ENCODE peak calls at places on chromosomes 16 and 17, in four cellular contexts. Z, X, O and M are unnamed samples. For H3K9me3 and H3K4me1, the result is how much of the 10 kb centered on the place peaks cover.

GRCh38 chr16:88282221-88283041 is 100.3 kb upstream of the ZNF469 start:
- DNase-seq in Z (no peak), X (no peak), O (peak), M (no peak)

GRCh38 chr16:86680137-86680536 is 101.8 kb downstream of the FOXL1 start:
- DNase-seq in Z (peak), X (no peak), O (no peak), M (no peak)

GRCh38 chr17:45170976-45171337 is 9.3 kb downstream of the HEXIM2 start:
- DNase-seq in Z (peak), X (no peak), O (peak), M (peak)

GRCh38 chr16:66841366-66841765 is 2.8 kb upstream of the CA7 start:
- DNase-seq in Z (no peak), X (no peak), O (no peak), M (no peak)

GRCh38 chr16:55051571-55051970 is 120.9 kb downstream of the IRX5 start:
- DNase-seq in Z (no peak), X (peak), O (no peak), M (no peak)

GRCh38 chr17:28100936-28101335 is 58.5 kb downstream of the NLK start:
- DNase-seq in Z (no peak), X (no peak), O (no peak), M (no peak)

GRCh38 chr17:31562447-31562846 is 171.0 kb downstream of the RAB11FIP4 start:
- DNase-seq in Z (no peak), X (no peak), O (no peak), M (no peak)

GRCh38 chr17:41324180-41325075 is 8.9 kb upstream of the KRTAP17-1 start:
- DNase-seq in Z (no peak), X (no peak), O (no peak), M (no peak)

GRCh38 chr17:6069611-6070279 is 434 bp upstream of the WSCD1 start:
- DNase-seq in Z (peak), X (no peak), O (no peak), M (no peak)

GRCh38 chr17:47700471-47701449 is 6.8 kb downstream of the TBKBP1 start:
- DNase-seq in Z (no peak), X (no peak), O (no peak), M (no peak)

GRCh38 chr17:80063815-80064585 is 27.6 kb downstream of the CCDC40 start:
- DNase-seq in Z (no peak), X (no peak), O (no peak), M (peak)

GRCh38 chr17:7058831-7059447 is 15.0 kb upstream of the SLC16A11 start:
- DNase-seq in Z (peak), X (no peak), O (no peak), M (no peak)

GRCh38 chr17:81641825-81642489 is 5.0 kb downstream of the TSPAN10 start:
- DNase-seq in Z (no peak), X (no peak), O (no peak), M (no peak)

GRCh38 chr17:77735051-77735340 is 223.5 kb upstream of the TNRC6C start:
- DNase-seq in Z (no peak), X (peak), O (peak), M (no peak)

GRCh38 chr16:23085949-23086348 is 63.3 kb downstream of the USP31 start:
- DNase-seq in Z (no peak), X (no peak), O (no peak), M (no peak)

GRCh38 chr16:78081341-78081740 is 18.1 kb upstream of the WWOX start:
- DNase-seq in Z (no peak), X (no peak), O (no peak), M (no peak)

GRCh38 chr16:3695610-3696369 is 21.5 kb downstream of the TRAP1 start:
- DNase-seq in Z (no peak), X (no peak), O (no peak), M (no peak)

GRCh38 chr16:23482778-23483177 is 27.5 kb downstream of the GGA2 start:
- DNase-seq in Z (no peak), X (peak), O (no peak), M (no peak)

GRCh38 chr16:84080378-84080777 is 36.4 kb downstream of the MBTPS1 start:
- DNase-seq in Z (no peak), X (no peak), O (no peak), M (no peak)

GRCh38 chr17:15963670-15964110 is 18.8 kb downstream of the ADORA2B start:
- DNase-seq in Z (peak), X (no peak), O (no peak), M (no peak)

GRCh38 chr17:15490634-15491261 is 23.3 kb upstream of the CDRT4 start:
- DNase-seq in Z (peak), X (no peak), O (no peak), M (peak)

GRCh38 chr16:49698931-49699715 is 156.8 kb downstream of the ZNF423 start:
- DNase-seq in Z (no peak), X (no peak), O (no peak), M (no peak)

GRCh38 chr16:87319011-87319410 is 1.8 kb upstream of the C16orf95 start:
- DNase-seq in Z (no peak), X (no peak), O (no peak), M (no peak)

GRCh38 chr17:8360260-8360659 is 16.2 kb downstream of the KRABD2 start:
- DNase-seq in Z (peak), X (no peak), O (no peak), M (no peak)

GRCh38 chr16:1674751-1675664 is 3.1 kb upstream of the JPT2 start:
- DNase-seq in Z (no peak), X (no peak), O (no peak), M (no peak)

GRCh38 chr16:49158029-49158642 is 123.5 kb downstream of the CBLN1 start:
- DNase-seq in Z (no peak), X (no peak), O (no peak), M (no peak)

GRCh38 chr16:87956169-87956770 is 5.0 kb downstream of the BANP start:
- DNase-seq in Z (peak), X (peak), O (no peak), M (no peak)

GRCh38 chr16:47780213-47780612 is 319.1 kb downstream of the PHKB start:
- DNase-seq in Z (no peak), X (no peak), O (no peak), M (no peak)

GRCh38 chr16:1414532-1415265 is at the start of gene UNKL:
- DNase-seq in Z (peak), X (peak), O (peak), M (peak)

GRCh38 chr17:40607641-40608040 is 40.0 kb downstream of the SMARCE1 start:
- DNase-seq in Z (no peak), X (peak), O (no peak), M (peak)

GRCh38 chr17:48990882-48991357 is 6.3 kb upstream of the IGF2BP1 start:
- DNase-seq in Z (no peak), X (no peak), O (no peak), M (no peak)

GRCh38 chr16:31134625-31135534 is 647 bp downstream of the PRSS8 start:
- DNase-seq in Z (no peak), X (no peak), O (no peak), M (peak)

GRCh38 chr17:57541472-57542394 is 203.4 kb downstream of the CCDC182 start:
- DNase-seq in Z (no peak), X (no peak), O (peak), M (no peak)

GRCh38 chr17:41739661-41740352 is 5.4 kb upstream of the HAP1 start:
- DNase-seq in Z (no peak), X (no peak), O (no peak), M (no peak)

GRCh38 chr16:3087836-3088235 is 11.3 kb downstream of the ZSCAN10 start:
- DNase-seq in Z (no peak), X (no peak), O (no peak), M (no peak)

GRCh38 chr17:39138416-39139136 is 12.9 kb downstream of the PLXDC1 start:
- DNase-seq in Z (no peak), X (no peak), O (no peak), M (no peak)

GRCh38 chr17:47945080-47945479 is 3.7 kb downstream of the PNPO start:
- DNase-seq in Z (no peak), X (peak), O (no peak), M (no peak)

GRCh38 chr17:80959330-80960036 is 32.2 kb upstream of the CHMP6 start:
- DNase-seq in Z (no peak), X (no peak), O (peak), M (peak)

GRCh38 chr16:48963306-48963705 is 318.3 kb downstream of the CBLN1 start:
- DNase-seq in Z (no peak), X (no peak), O (no peak), M (no peak)

GRCh38 chr17:50219939-50220465 is 18.6 kb upstream of the COL1A1 start:
- DNase-seq in Z (no peak), X (no peak), O (no peak), M (no peak)

GRCh38 chr17:74860229-74860998 is 729 bp upstream of the GRIN2C start:
- DNase-seq in Z (no peak), X (peak), O (peak), M (no peak)

GRCh38 chr17:74861554-74862107 is 1.9 kb upstream of the GRIN2C start:
- DNase-seq in Z (no peak), X (no peak), O (no peak), M (no peak)

GRCh38 chr17:74860999-74861553 is 1.4 kb upstream of the GRIN2C start:
- DNase-seq in Z (no peak), X (no peak), O (peak), M (no peak)

GRCh38 chr17:74858672-74859438 is 830 bp downstream of the GRIN2C start:
- DNase-seq in Z (no peak), X (no peak), O (no peak), M (no peak)

DNA sequence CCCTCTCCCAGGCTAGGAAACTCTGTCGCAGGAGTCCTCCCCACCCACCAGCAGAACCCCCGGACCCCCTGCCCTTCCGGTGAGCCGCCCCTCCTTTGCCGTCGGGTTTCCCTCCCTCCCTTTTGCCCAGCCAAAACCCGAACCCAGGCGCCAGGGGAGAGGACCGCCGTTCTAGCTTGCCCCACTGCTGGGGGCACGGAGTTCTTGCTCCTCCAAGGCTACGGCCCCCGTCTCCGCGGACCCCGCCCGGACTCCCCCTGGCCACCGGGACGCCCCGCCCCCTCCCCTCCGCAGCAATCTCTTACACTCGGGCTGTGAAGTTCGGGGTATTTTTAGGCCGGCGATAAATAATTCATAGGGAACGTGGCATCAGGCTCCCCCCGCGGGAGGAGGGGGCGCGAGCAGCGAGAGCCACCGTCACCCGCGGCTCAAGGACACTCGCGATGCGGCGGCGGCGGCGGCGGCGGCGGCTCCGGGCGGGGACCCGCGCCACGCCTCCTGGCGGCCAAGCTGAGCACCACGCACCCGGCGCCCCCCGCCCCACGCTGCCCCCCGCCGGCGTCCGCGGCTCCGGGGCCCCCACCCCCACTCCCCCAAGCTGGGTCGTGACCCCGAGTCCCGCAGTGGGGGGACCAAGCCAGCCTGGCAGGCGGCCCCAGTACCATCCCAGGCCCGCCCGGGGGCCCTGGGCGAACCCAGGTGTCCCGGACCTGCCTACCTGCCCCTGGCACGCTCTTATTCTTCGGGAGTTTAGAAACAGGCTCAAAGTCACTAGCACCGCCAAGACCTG is at the start of gene GRIN2C:
- DNase-seq in Z (no peak), X (no peak), O (peak), M (no peak)
- TF ChIP-seq CTCF in Z (no peak), X (peak), O (peak), M (no peak)

DNA sequence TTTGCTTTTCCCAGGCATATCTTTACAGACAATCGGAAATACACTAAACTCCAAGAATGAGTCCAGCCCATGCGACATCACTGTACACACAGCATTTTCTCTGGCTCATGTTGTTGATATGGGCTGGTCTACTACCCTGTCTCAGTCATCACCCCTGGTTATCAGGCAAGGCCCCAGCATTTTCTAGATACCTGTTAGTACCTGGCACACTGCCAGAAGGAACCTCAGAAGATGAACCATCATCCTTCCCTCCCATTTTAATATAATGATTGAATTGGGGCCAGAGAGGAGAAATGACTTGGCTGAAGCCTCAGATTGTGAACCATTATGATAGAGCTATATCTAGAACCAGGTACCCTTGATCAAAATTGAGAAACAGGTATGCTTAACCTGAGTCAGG is 406.2 kb downstream of the CDH11 start:
- DNase-seq in Z (no peak), X (no peak), O (no peak), M (no peak)
- H3K9me3 ChIP-seq in Z (under half), X (under half), O (under half), M (under half)

GRCh38 chr17:2064980-2065785 is 10.3 kb downstream of the HIC1 start:
- DNase-seq in Z (peak), X (no peak), O (peak), M (no peak)

GRCh38 chr17:2068589-2069051 is 13.7 kb downstream of the HIC1 start:
- DNase-seq in Z (peak), X (no peak), O (peak), M (no peak)

GRCh38 chr17:2068101-2068518 is 13.2 kb downstream of the HIC1 start:
- DNase-seq in Z (no peak), X (no peak), O (no peak), M (no peak)

GRCh38 chr17:2067048-2067452 is 12.1 kb downstream of the HIC1 start:
- DNase-seq in Z (no peak), X (no peak), O (no peak), M (no peak)

DNA sequence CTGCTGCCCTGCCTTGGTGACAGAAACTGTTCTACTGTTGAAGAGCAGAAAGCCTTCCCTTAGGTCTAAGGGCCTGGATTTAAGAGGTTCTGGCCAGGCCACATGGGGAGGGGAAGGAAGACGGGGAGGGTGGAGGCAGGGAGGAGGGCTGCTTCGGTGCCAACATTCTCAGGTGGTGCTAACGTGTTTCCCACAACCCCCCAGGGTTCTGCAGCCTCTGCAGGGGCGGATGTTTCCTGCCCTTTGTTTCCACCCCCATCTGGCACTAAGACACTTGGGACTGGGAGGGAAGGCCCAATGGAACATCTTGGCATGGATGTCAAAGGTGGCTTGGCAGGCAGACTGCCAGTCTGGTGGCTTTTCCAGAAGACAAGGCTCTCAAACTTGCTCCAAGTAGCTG is 12.7 kb downstream of the HIC1 start:
- DNase-seq in Z (peak), X (no peak), O (no peak), M (no peak)
- H3K4me1 ChIP-seq in Z (half or more), X (under half), O (under half), M (under half)

GRCh38 chr17:19578545-19578944 is 44.9 kb downstream of the SLC47A1 start:
- DNase-seq in Z (no peak), X (no peak), O (peak), M (no peak)
- TF ChIP-seq CTCF in Z (no peak), X (no peak), O (no peak), M (no peak)

GRCh38 chr16:75017670-75018525 is 19.1 kb downstream of the ZNRF1 start:
- DNase-seq in Z (no peak), X (no peak), O (no peak), M (no peak)
- H3K9me3 ChIP-seq in Z (under half), X (under half), O (under half), M (under half)